ENCODE peak calls at places on chromosomes 7 and 10, in ten cellular contexts. O is upper lobe of left lung, Z is SK-N-SH, L is tibial nerve, A is A549, N is transverse colon, M is sigmoid colon, H is K562, J is ovary, G is esophagus muscularis mucosa. K is an unnamed sample.
A peak's percentile ranks its signal among the peaks of the same experiment; 100 is the strongest.

GRCh38 chr10:110241841-110242240 is 34.4 kb downstream of the MXI1 start:
- DNase-seq in M (no peak), O (no peak), L (no peak), H (no peak), G (no peak), J (no peak), Z (no peak), N (no peak), A (no peak), K (no peak)

GRCh38 chr7:120060875-120061274 is 212.1 kb upstream of the KCND2 start:
- DNase-seq in O (no peak), H (no peak), L (no peak), A (no peak), G (no peak), N (no peak), M (no peak), Z (no peak), J (no peak), K (no peak)

GRCh38 chr10:43056568-43057011 is 20.3 kb upstream of the RET start:
- DNase-seq in J (no peak), M (peak; percentile 34), N (no peak), O (no peak), Z (no peak), G (no peak), A (no peak), L (no peak), H (no peak), K (no peak)

GRCh38 chr7:140316165-140316661 is 82.1 kb downstream of the SLC37A3 start:
- DNase-seq in N (peak; percentile 69), O (peak; percentile 87), M (peak; percentile 94), J (peak; percentile 58), H (no peak), Z (no peak), A (peak; percentile 44), L (peak; percentile 58), G (peak; percentile 93), K (peak; percentile 81)

GRCh38 chr10:28569506-28570159 is 36.7 kb downstream of the WAC start:
- DNase-seq in J (no peak), H (peak; percentile 20), O (no peak), Z (no peak), G (no peak), N (no peak), L (no peak), A (no peak), M (no peak), K (no peak)

GRCh38 chr10:114825513-114826253 is 4.1 kb downstream of the FHIP2A start:
- DNase-seq in J (no peak), L (no peak), A (no peak), M (no peak), Z (no peak), N (no peak), H (no peak), G (no peak), O (no peak), K (no peak)

GRCh38 chr7:2195403-2196246 is 37.1 kb downstream of the MAD1L1 start:
- DNase-seq in O (no peak), G (no peak), A (no peak), Z (no peak), N (no peak), L (no peak), H (no peak), M (no peak), J (no peak), K (peak; percentile 60)

GRCh38 chr10:30984563-30985328 is 46.9 kb downstream of the ZNF438 start:
- DNase-seq in A (no peak), H (no peak), M (no peak), O (no peak), L (no peak), G (no peak), N (no peak), Z (no peak), J (no peak), K (no peak)

GRCh38 chr10:99331207-99331803 is 2.1 kb downstream of the CNNM1 start:
- DNase-seq in N (no peak), O (no peak), H (no peak), J (no peak), L (no peak), G (no peak), Z (no peak), A (no peak), M (no peak), K (no peak)

GRCh38 chr7:45924283-45924682 is 3.2 kb upstream of the IGFBP3 start:
- DNase-seq in N (no peak), M (no peak), G (peak; percentile 74), H (no peak), J (no peak), Z (no peak), A (peak; percentile 67), O (no peak), L (no peak), K (no peak)

GRCh38 chr7:34165927-34166550 is 260.7 kb downstream of the BMPER start:
- DNase-seq in O (no peak), G (no peak), H (no peak), N (no peak), J (no peak), M (no peak), L (no peak), Z (peak; percentile 49), A (peak; percentile 30), K (no peak)

GRCh38 chr10:129755075-129756020 is 208.7 kb downstream of the EBF3 start:
- DNase-seq in N (peak; percentile 4), A (no peak), J (no peak), L (no peak), Z (no peak), O (no peak), H (no peak), G (peak; percentile 78), M (peak; percentile 50), K (peak; percentile 17)

GRCh38 chr10:124628676-124629021 is 115.5 kb downstream of the FAM53B start:
- DNase-seq in G (no peak), A (no peak), J (no peak), H (peak; percentile 58), L (no peak), N (no peak), O (no peak), M (no peak), Z (no peak), K (no peak)

DNA sequence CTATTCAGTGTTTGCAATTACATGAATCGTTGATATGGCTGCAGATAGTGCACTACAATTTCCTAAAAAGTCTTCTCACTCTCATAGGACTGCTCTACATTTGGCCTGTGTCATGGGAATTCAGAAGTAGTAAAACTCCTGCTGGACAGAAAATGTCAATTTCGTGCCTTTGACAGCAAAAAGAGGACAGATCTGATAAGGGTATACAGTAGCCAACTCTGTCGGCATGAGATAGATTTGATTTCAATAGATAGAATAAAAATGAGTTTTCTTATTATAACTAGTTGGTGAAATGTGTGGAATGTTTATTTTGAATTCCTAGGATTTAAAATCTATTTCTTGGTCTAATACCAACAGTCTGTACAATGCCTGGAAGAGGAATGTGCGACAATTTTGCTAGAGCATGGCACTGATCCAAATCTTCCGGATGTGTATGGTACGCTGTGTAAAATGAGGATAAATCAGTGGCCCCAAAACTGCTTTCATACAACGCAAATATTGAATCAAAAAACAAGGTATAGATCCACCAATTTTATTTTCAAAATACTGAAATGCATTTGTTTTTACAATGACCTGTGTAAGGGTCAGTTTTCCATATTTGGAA is 133.5 kb upstream of the CDK13 start:
- DNase-seq in A (no peak), G (no peak), Z (no peak), M (no peak), J (no peak), O (no peak), N (no peak), H (no peak), L (no peak), K (no peak)
- TF ChIP-seq EP300 in A (no peak), G (no peak), Z (no peak), M (no peak), J (no peak), O (no peak), N (no peak), H (no peak), L (no peak), K (no peak)

GRCh38 chr10:97407211-97407951 is 6.2 kb upstream of the RRP12 start:
- DNase-seq in L (peak; percentile 42), H (peak; percentile 68), Z (peak; percentile 79), J (peak; percentile 49), N (peak; percentile 62), O (peak; percentile 78), M (peak; percentile 76), A (peak; percentile 93), G (no peak), K (peak; percentile 60)
- H3K4me3 ChIP-seq in L (no peak overlapping the region), H (peak overlapping the region; percentile 5), Z (peak overlapping the region; percentile 28), J (no peak overlapping the region), N (no peak overlapping the region), O (no peak overlapping the region), M (no peak overlapping the region), A (peak overlapping the region; percentile 33), G (peak overlapping the region; percentile 16), K (no peak overlapping the region)

GRCh38 chr7:157740251-157740650 is 403.4 kb downstream of the DNAJB6 start:
- DNase-seq in O (no peak), J (no peak), M (no peak), N (no peak), A (no peak), Z (no peak), L (no peak), G (no peak), H (no peak), K (no peak)

GRCh38 chr7:157744786-157745601 is 408.2 kb downstream of the DNAJB6 start:
- DNase-seq in G (no peak), H (no peak), J (no peak), A (no peak), Z (no peak), O (no peak), L (no peak), N (no peak), M (no peak), K (no peak)

GRCh38 chr7:157745721-157746709 is 409.2 kb downstream of the DNAJB6 start:
- DNase-seq in A (no peak), G (no peak), M (no peak), O (no peak), L (no peak), Z (no peak), H (no peak), N (no peak), J (no peak), K (no peak)

GRCh38 chr7:157739650-157740049 is 402.8 kb downstream of the DNAJB6 start:
- DNase-seq in L (no peak), N (no peak), H (peak; percentile 45), G (no peak), J (no peak), Z (no peak), A (no peak), O (no peak), M (no peak), K (no peak)

GRCh38 chr7:157743781-157744525 is 407.1 kb downstream of the DNAJB6 start:
- DNase-seq in M (no peak), A (no peak), G (no peak), N (no peak), H (no peak), O (no peak), J (no peak), Z (no peak), L (no peak), K (no peak)
- H3K9me3 ChIP-seq in M (no peaks in the 10 kb centered on the region), A (no peaks in the 10 kb centered on the region), G (no peaks in the 10 kb centered on the region), N (no peaks in the 10 kb centered on the region), H (no peaks in the 10 kb centered on the region), O (no peaks in the 10 kb centered on the region), J (no peaks in the 10 kb centered on the region), Z (no peaks in the 10 kb centered on the region), L (no peaks in the 10 kb centered on the region), K (no peaks in the 10 kb centered on the region)

DNA sequence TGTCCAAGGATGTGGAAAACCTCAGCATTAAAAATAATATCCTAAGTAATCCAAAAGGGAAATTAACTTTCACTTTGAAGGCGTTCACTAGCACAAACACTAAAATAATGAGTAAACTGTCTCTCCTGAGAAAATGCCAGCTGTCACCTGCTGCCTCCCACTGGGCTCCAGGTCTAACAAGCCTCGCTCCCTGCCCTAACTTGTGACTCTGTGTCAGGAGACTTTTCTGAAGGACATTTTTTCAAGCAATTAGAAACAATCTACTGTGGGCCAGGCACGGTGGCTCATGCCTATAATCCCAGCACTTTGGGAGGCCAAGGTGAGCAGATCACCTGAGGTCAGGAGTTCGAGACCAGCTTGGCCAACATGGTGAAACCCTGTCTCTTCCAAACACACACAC is 72.8 kb upstream of the GLCCI1 start:
- DNase-seq in N (no peak), J (no peak), O (no peak), G (no peak), A (no peak), M (no peak), Z (no peak), H (no peak), L (no peak), K (no peak)
- TF ChIP-seq EP300 in N (no peak), J (no peak), O (no peak), G (no peak), A (no peak), M (no peak), Z (no peak), H (no peak), L (no peak), K (no peak)